ENCODE peak calls at places on chromosomes 6 and 20, in five cellular contexts. L is HTR-8/SVneo, I is fibroblast of gingiva, O is GM12878, T is A549. M is an unnamed sample.

GRCh38 chr6:133761706-133762105 is 127.2 kb upstream of the TCF21 start:
- DNase-seq in L (no peak), I (peak), O (no peak), T (no peak), M (no peak)

GRCh38 chr20:5991623-5992441 is 41.4 kb downstream of the MCM8 start:
- DNase-seq in L (no peak), I (no peak), O (no peak), T (peak), M (no peak)

GRCh38 chr6:130207979-130208649 is 14.6 kb downstream of the SAMD3 start:
- DNase-seq in L (no peak), I (no peak), O (no peak), T (no peak), M (no peak)

GRCh38 chr6:1538348-1538747 is 71.4 kb upstream of the FOXC1 start:
- DNase-seq in L (no peak), I (no peak), O (no peak), T (no peak), M (no peak)

GRCh38 chr6:70839286-70840266 is 117.3 kb downstream of the B3GAT2 start:
- DNase-seq in L (no peak), I (no peak), O (no peak), T (no peak), M (no peak)

GRCh38 chr20:33076662-33077398 is 2.6 kb upstream of the BPIFB4 start:
- DNase-seq in L (peak), I (no peak), O (no peak), T (no peak), M (no peak)

GRCh38 chr6:138592698-138593097 is 93.4 kb upstream of the NHSL1 start:
- DNase-seq in L (no peak), I (no peak), O (peak), T (no peak), M (no peak)

GRCh38 chr6:166355552-166355951 is 13.2 kb upstream of the SFT2D1 start:
- DNase-seq in L (no peak), I (no peak), O (no peak), T (no peak), M (no peak)

GRCh38 chr6:73514746-73515110 is 6.1 kb downstream of the EEF1A1 start:
- DNase-seq in L (no peak), I (peak), O (no peak), T (peak), M (no peak)

GRCh38 chr6:35311390-35312075 is 13.9 kb downstream of the DEF6 start:
- DNase-seq in L (no peak), I (no peak), O (no peak), T (no peak), M (no peak)

GRCh38 chr20:31569163-31570020 is 35.7 kb upstream of the ID1 start:
- DNase-seq in L (peak), I (no peak), O (no peak), T (peak), M (peak)

GRCh38 chr20:20498081-20498861 is 130.4 kb downstream of the INSM1 start:
- DNase-seq in L (no peak), I (no peak), O (no peak), T (no peak), M (no peak)

GRCh38 chr6:88059221-88059620 is 11.6 kb downstream of the SPACA1 start:
- DNase-seq in L (no peak), I (no peak), O (no peak), T (no peak), M (no peak)

GRCh38 chr20:43191946-43192847 is 2.5 kb upstream of the PTPRT start:
- DNase-seq in L (peak), I (no peak), O (no peak), T (peak), M (peak)

GRCh38 chr6:105209950-105210706 is 30.3 kb upstream of the POPDC3 start:
- DNase-seq in L (no peak), I (peak), O (no peak), T (peak), M (no peak)

GRCh38 chr6:33313709-33314514 is at the start of gene TAPBP:
- DNase-seq in L (no peak), I (peak), O (no peak), T (peak), M (peak)

GRCh38 chr20:11051146-11051545 is 377.3 kb upstream of the JAG1 start:
- DNase-seq in L (no peak), I (no peak), O (no peak), T (no peak), M (no peak)

GRCh38 chr20:62768815-62769287 is 27.4 kb upstream of the MRGBP start:
- DNase-seq in L (peak), I (no peak), O (no peak), T (no peak), M (no peak)

GRCh38 chr6:118668761-118669411 is 17.5 kb upstream of the CEP85L start:
- DNase-seq in L (peak), I (peak), O (no peak), T (no peak), M (no peak)

GRCh38 chr20:32527447-32528055 is 57.6 kb downstream of the NOL4L start:
- DNase-seq in L (no peak), I (no peak), O (no peak), T (no peak), M (peak)

GRCh38 chr6:3455490-3456394 is 1.1 kb downstream of the SLC22A23 start:
- DNase-seq in L (no peak), I (peak), O (no peak), T (peak), M (no peak)

GRCh38 chr20:43901296-43901695 is 13.4 kb upstream of the TOX2 start:
- DNase-seq in L (no peak), I (no peak), O (no peak), T (peak), M (no peak)

GRCh38 chr20:2599265-2600060 is 53.0 kb upstream of the NOP56 start:
- DNase-seq in L (peak), I (no peak), O (no peak), T (no peak), M (no peak)

GRCh38 chr20:5908981-5909380 is 41.4 kb downstream of the TRMT6 start:
- DNase-seq in L (no peak), I (no peak), O (no peak), T (no peak), M (no peak)

GRCh38 chr20:50353289-50353961 is 156.8 kb upstream of the PTPN1 start:
- DNase-seq in L (no peak), I (no peak), O (no peak), T (no peak), M (no peak)

GRCh38 chr6:12472601-12473038 is 182.5 kb downstream of the EDN1 start:
- DNase-seq in L (no peak), I (peak), O (no peak), T (peak), M (no peak)

GRCh38 chr6:84422380-84422968 is 195.0 kb upstream of the CEP162 start:
- DNase-seq in L (peak), I (peak), O (no peak), T (peak), M (no peak)

GRCh38 chr20:48823476-48823875 is 4.3 kb downstream of the PREX1 start:
- DNase-seq in L (no peak), I (no peak), O (no peak), T (no peak), M (no peak)

GRCh38 chr6:106903299-106903698 is 71.2 kb downstream of the CD24 start:
- DNase-seq in L (no peak), I (no peak), O (no peak), T (no peak), M (no peak)

GRCh38 chr6:105135907-105136432 is 43.8 kb downstream of the POPDC3 start:
- DNase-seq in L (peak), I (no peak), O (no peak), T (no peak), M (peak)